ENCODE peak calls at places on chromosomes 16 and 17, in six cellular contexts. N, K, T, H, E and V are unnamed samples.

GRCh38 chr16:74461826-74462225 is 40.5 kb upstream of the CLEC18B start:
- DNase-seq in N (no peak), K (no peak), T (no peak), H (no peak), E (no peak), V (no peak)

GRCh38 chr16:67842509-67843342 is 606 bp downstream of the THAP11 start:
- DNase-seq in N (peak), K (no peak), T (peak), H (peak), E (peak), V (peak)

GRCh38 chr17:63914471-63914870 is 3.4 kb upstream of the CSHL1 start:
- DNase-seq in N (no peak), K (no peak), T (no peak), H (no peak), E (no peak), V (no peak)

GRCh38 chr16:83002351-83003334 is 375.9 kb downstream of the CDH13 start:
- DNase-seq in N (no peak), K (no peak), T (no peak), H (no peak), E (peak), V (no peak)

GRCh38 chr17:8289103-8289397 is 580 bp downstream of the RANGRF start:
- DNase-seq in N (peak), K (no peak), T (no peak), H (peak), E (no peak), V (no peak)

GRCh38 chr16:85673529-85674417 is 15.0 kb downstream of the GINS2 start:
- DNase-seq in N (no peak), K (no peak), T (no peak), H (no peak), E (peak), V (no peak)

GRCh38 chr17:7984904-7985303 is 17.5 kb upstream of the GUCY2D start:
- DNase-seq in N (peak), K (no peak), T (no peak), H (no peak), E (no peak), V (no peak)

GRCh38 chr16:24509536-24509935 is 29.8 kb upstream of the RBBP6 start:
- DNase-seq in N (no peak), K (no peak), T (no peak), H (no peak), E (no peak), V (no peak)

GRCh38 chr16:11089504-11090124 is 145.2 kb downstream of the CLEC16A start:
- DNase-seq in N (no peak), K (no peak), T (no peak), H (no peak), E (peak), V (no peak)

GRCh38 chr16:27408012-27408601 is 6.1 kb downstream of the IL21R start:
- DNase-seq in N (no peak), K (no peak), T (no peak), H (no peak), E (peak), V (no peak)

GRCh38 chr17:45426561-45426960 is 6.1 kb downstream of the ARHGAP27 start:
- DNase-seq in N (no peak), K (no peak), T (no peak), H (no peak), E (no peak), V (no peak)

GRCh38 chr16:52964290-52964689 is 88.4 kb downstream of the CHD9NB start:
- DNase-seq in N (no peak), K (no peak), T (no peak), H (peak), E (peak), V (no peak)

GRCh38 chr16:13189250-13189649 is 287.9 kb downstream of the SHISA9 start:
- DNase-seq in N (no peak), K (no peak), T (no peak), H (no peak), E (no peak), V (no peak)

GRCh38 chr17:41666336-41666680 is 22.4 kb upstream of the EIF1 start:
- DNase-seq in N (peak), K (no peak), T (peak), H (peak), E (peak), V (no peak)

GRCh38 chr17:55405600-55405999 is 16.0 kb downstream of the MMD start:
- DNase-seq in N (no peak), K (no peak), T (no peak), H (no peak), E (peak), V (no peak)

GRCh38 chr17:66726371-66726770 is 108.5 kb upstream of the CACNG5 start:
- DNase-seq in N (no peak), K (no peak), T (no peak), H (no peak), E (no peak), V (no peak)

GRCh38 chr16:84513111-84514065 is 8.9 kb upstream of the MEAK7 start:
- DNase-seq in N (no peak), K (peak), T (no peak), H (no peak), E (peak), V (no peak)

GRCh38 chr17:49523706-49524472 is 28.8 kb downstream of the NGFR start:
- DNase-seq in N (peak), K (no peak), T (peak), H (no peak), E (no peak), V (no peak)

GRCh38 chr17:42009170-42009569 is 8.1 kb downstream of the DNAJC7 start:
- DNase-seq in N (no peak), K (no peak), T (no peak), H (peak), E (no peak), V (no peak)

GRCh38 chr17:67456103-67456502 is 79.0 kb downstream of the PITPNC1 start:
- DNase-seq in N (no peak), K (no peak), T (no peak), H (no peak), E (no peak), V (no peak)

GRCh38 chr17:56441331-56441730 is 152.2 kb upstream of the NOG start:
- DNase-seq in N (no peak), K (peak), T (no peak), H (no peak), E (peak), V (peak)

GRCh38 chr17:67998466-67998865 is 2.2 kb upstream of the C17orf58 start:
- DNase-seq in N (no peak), K (no peak), T (no peak), H (peak), E (no peak), V (no peak)

GRCh38 chr16:68908000-68908313 is 64.6 kb downstream of the TANGO6 start:
- DNase-seq in N (no peak), K (no peak), T (no peak), H (no peak), E (peak), V (no peak)

GRCh38 chr16:28951410-28951943 is 740 bp downstream of the NFATC2IP start:
- DNase-seq in N (peak), K (no peak), T (no peak), H (peak), E (no peak), V (no peak)

GRCh38 chr16:22093952-22094351 is 1.6 kb downstream of the VWA3A start:
- DNase-seq in N (no peak), K (no peak), T (no peak), H (no peak), E (no peak), V (no peak)

GRCh38 chr17:78125976-78126894 is 2.3 kb downstream of the TMC6 start:
- DNase-seq in N (no peak), K (no peak), T (no peak), H (no peak), E (no peak), V (no peak)

GRCh38 chr17:19867654-19868395 is at the start of gene ULK2:
- DNase-seq in N (peak), K (no peak), T (peak), H (peak), E (peak), V (peak)

GRCh38 chr16:70398177-70398743 is 40.6 kb downstream of the ST3GAL2 start:
- DNase-seq in N (no peak), K (no peak), T (no peak), H (no peak), E (no peak), V (no peak)

GRCh38 chr17:35167666-35168065 is 20.0 kb downstream of the UNC45B start:
- DNase-seq in N (peak), K (no peak), T (no peak), H (no peak), E (peak), V (no peak)

GRCh38 chr16:11562411-11562810 is 24.3 kb downstream of the LITAF start:
- DNase-seq in N (no peak), K (no peak), T (no peak), H (no peak), E (no peak), V (no peak)

GRCh38 chr16:57297856-57298255 is 13.4 kb upstream of the PLLP start:
- DNase-seq in N (peak), K (no peak), T (no peak), H (peak), E (no peak), V (no peak)

GRCh38 chr16:35516551-35516950 is 2057.1 kb downstream of the TP53TG3F start:
- DNase-seq in N (no peak), K (no peak), T (no peak), H (no peak), E (no peak), V (no peak)